ENCODE peak calls at places on chromosomes 13 and 19, in seven cellular contexts. U is H1, H is SK-N-SH, F is HCT116, J is K562, I is HepG2, X is GM12878. N is an unnamed sample.

GRCh38 chr13:59673301-59673700 is 490.4 kb downstream of the DIAPH3 start:
- DNase-seq in U (no peak), J (no peak), I (no peak), F (no peak), H (no peak), X (no peak), N (no peak)

GRCh38 chr13:21573920-21574712 is 29.9 kb downstream of the MICU2 start:
- DNase-seq in X (no peak), J (no peak), F (no peak), U (no peak), I (peak; percentile 47), H (no peak), N (no peak)

GRCh38 chr13:75366380-75367280 is 115.3 kb downstream of the TBC1D4 start:
- DNase-seq in U (no peak), X (no peak), I (no peak), F (no peak), H (no peak), J (no peak), N (no peak)

GRCh38 chr19:48724796-48725753 is 5.5 kb upstream of the MAMSTR start:
- DNase-seq in J (peak; percentile 81), U (no peak), X (no peak), H (peak; percentile 75), I (no peak), F (peak; percentile 72), N (no peak)

GRCh38 chr13:109809216-109809890 is 23.0 kb upstream of the IRS2 start:
- DNase-seq in H (no peak), J (no peak), F (no peak), U (no peak), I (no peak), X (no peak), N (no peak)

GRCh38 chr13:80340643-80341097 is 256 bp downstream of the SPRY2 start:
- DNase-seq in U (no peak), F (no peak), X (no peak), H (no peak), J (no peak), I (peak; percentile 18), N (no peak)

GRCh38 chr19:35557539-35558399 is 5.7 kb downstream of the ATP4A start:
- DNase-seq in X (no peak), I (no peak), J (peak; percentile 91), U (peak; percentile 86), H (peak; percentile 96), F (peak; percentile 51), N (no peak)

GRCh38 chr13:24615114-24615513 is 65.1 kb upstream of the ATP12A start:
- DNase-seq in I (no peak), H (no peak), F (no peak), J (no peak), U (no peak), X (no peak), N (no peak)

GRCh38 chr13:33285420-33286124 is at the start of gene STARD13:
- DNase-seq in H (peak; percentile 51), J (peak; percentile 2), U (peak; percentile 74), X (peak; percentile 16), F (peak; percentile 59), I (peak; percentile 92), N (peak; percentile 89)

GRCh38 chr19:12665646-12666304 is 767 bp downstream of the MAN2B1 start:
- DNase-seq in X (no peak), F (no peak), H (no peak), U (no peak), I (no peak), J (no peak), N (no peak)

GRCh38 chr19:32866061-32866460 is 3.5 kb downstream of the SLC7A9 start:
- DNase-seq in H (no peak), J (no peak), X (no peak), I (no peak), U (no peak), F (no peak), N (no peak)

GRCh38 chr13:51201886-51202285 is 20.3 kb upstream of the FAM124A start:
- DNase-seq in U (no peak), H (no peak), J (no peak), F (no peak), X (no peak), I (no peak), N (no peak)

GRCh38 chr19:1087813-1088418 is 7.3 kb downstream of the POLR2E start:
- DNase-seq in J (no peak), H (no peak), F (no peak), I (no peak), X (no peak), U (no peak), N (no peak)

GRCh38 chr19:18119243-18120105 is 21.9 kb downstream of the MAST3 start:
- DNase-seq in F (no peak), X (no peak), I (no peak), J (no peak), U (no peak), H (no peak), N (no peak)

GRCh38 chr19:402786-403185 is 6.2 kb downstream of the C2CD4C start:
- DNase-seq in X (no peak), H (no peak), U (no peak), F (no peak), J (no peak), I (no peak), N (no peak)

GRCh38 chr13:28282451-28282850 is 144.1 kb downstream of the PAN3 start:
- DNase-seq in X (peak; percentile 28), F (no peak), I (no peak), H (no peak), J (no peak), U (no peak), N (no peak)

GRCh38 chr13:31236211-31236786 is 36.5 kb downstream of the B3GLCT start:
- DNase-seq in H (peak; percentile 52), F (peak; percentile 15), J (peak; percentile 25), X (no peak), I (peak; percentile 31), U (no peak), N (no peak)

GRCh38 chr19:5261151-5261890 is 79.3 kb downstream of the PTPRS start:
- DNase-seq in J (no peak), X (no peak), F (no peak), I (no peak), U (no peak), H (no peak), N (no peak)

GRCh38 chr13:90197722-90198121 is 1149.8 kb upstream of the MIR17HG start:
- DNase-seq in F (no peak), J (no peak), I (no peak), U (no peak), X (no peak), H (no peak), N (no peak)

GRCh38 chr13:109938255-109938936 is 152.0 kb upstream of the IRS2 start:
- DNase-seq in X (no peak), J (no peak), I (no peak), H (no peak), F (no peak), U (no peak), N (no peak)

GRCh38 chr13:98909016-98909415 is 68.8 kb downstream of the DOCK9 start:
- DNase-seq in J (no peak), H (no peak), U (no peak), I (no peak), F (no peak), X (no peak), N (no peak)
- TF ChIP-seq SIN3A in J (no peak), H (no peak), U (no peak), I (no peak), F (no peak), X (no peak), N (no peak)

GRCh38 chr13:111027481-111028439 is 87.3 kb upstream of the ARHGEF7 start:
- DNase-seq in J (no peak), F (no peak), I (peak; percentile 6), U (no peak), H (no peak), X (no peak), N (no peak)

GRCh38 chr13:111022241-111022640 is 92.9 kb upstream of the ARHGEF7 start:
- DNase-seq in F (no peak), H (no peak), U (no peak), X (no peak), J (no peak), I (no peak), N (no peak)

GRCh38 chr13:111022886-111023285 is 92.2 kb upstream of the ARHGEF7 start:
- DNase-seq in X (no peak), U (no peak), I (no peak), H (no peak), F (no peak), J (no peak), N (no peak)

GRCh38 chr13:111021270-111021669 is 93.8 kb upstream of the ARHGEF7 start:
- DNase-seq in I (no peak), F (no peak), X (no peak), U (no peak), H (no peak), J (no peak), N (no peak)

DNA sequence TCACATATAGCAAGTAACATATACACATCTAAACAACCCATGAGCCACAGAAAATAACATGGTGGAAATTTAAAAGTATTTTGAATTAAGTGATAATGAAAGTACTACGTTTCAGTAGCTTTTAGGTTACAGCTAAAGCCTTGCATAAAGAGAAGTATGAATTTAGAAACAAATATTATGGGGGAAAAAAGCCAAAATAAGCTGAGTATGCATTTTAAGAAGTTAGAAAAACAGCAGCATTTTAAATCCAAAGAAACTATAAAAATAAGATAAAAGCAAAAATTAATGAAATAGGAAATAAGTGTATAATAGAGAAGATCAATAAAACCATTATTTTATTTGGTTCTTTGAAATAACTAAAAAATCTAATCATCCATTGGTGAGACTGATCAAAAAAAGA is 89.8 kb upstream of the ARHGEF7 start:
- DNase-seq in J (no peak), F (no peak), X (no peak), I (no peak), H (no peak), U (no peak), N (no peak)
- TF ChIP-seq SIN3A in J (no peak), F (no peak), X (no peak), I (no peak), H (no peak), U (no peak), N (no peak)

DNA sequence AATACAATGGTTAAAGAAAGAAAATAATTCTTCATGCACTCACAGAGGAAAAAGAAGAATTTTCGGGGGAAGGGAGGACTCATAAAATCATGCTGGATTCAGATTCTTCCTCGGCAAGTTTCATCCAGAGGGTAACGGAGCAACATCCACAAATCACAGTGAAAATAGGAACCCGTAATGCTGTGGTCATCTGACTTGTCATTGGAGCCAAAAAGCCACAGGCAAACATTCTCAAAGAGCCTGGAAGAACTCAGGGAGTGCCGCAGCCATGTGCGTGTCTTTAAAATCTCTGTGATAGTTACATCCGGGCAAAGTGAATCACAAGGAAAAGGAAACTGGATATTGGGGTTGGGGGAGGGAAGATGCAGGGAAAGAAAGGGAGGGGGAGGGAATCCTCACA is 33.0 kb upstream of the VSTM2B start:
- DNase-seq in U (no peak), F (no peak), X (no peak), J (no peak), H (no peak), I (no peak), N (no peak)
- TF ChIP-seq SIN3A in U (no peak), F (no peak), X (no peak), J (no peak), H (no peak), I (no peak), N (no peak)

GRCh38 chr13:107192289-107192688 is 624.4 kb upstream of the ARGLU1 start:
- DNase-seq in H (no peak), X (no peak), U (peak; percentile 7), F (no peak), J (no peak), I (peak; percentile 84), N (no peak)
- TF ChIP-seq SIN3A in H (no peak), X (no peak), U (no peak), F (no peak), J (no peak), I (no peak), N (no peak)

GRCh38 chr19:6393982-6394412 is 1.0 kb upstream of the GTF2F1 start:
- DNase-seq in U (no peak), X (peak; percentile 63), H (no peak), J (no peak), I (no peak), F (no peak), N (no peak)
- TF ChIP-seq SIN3A in U (peak; percentile 2), X (no peak), H (no peak), J (no peak), I (no peak), F (no peak), N (no peak)